ENCODE peak calls at places on chromosomes 16 and 17, in ten cellular contexts. One of them, this sample, is unnamed.

GRCh38 chr17:69192754-69193153 is 35.9 kb downstream of the ABCA10 start:
- DNase-seq in mesenchymal stem cell: no peak
- DNase-seq in substantia nigra: no peak
- DNase-seq in stimulated activated CD4-positive, alpha-beta T cell treated with anti-CD3 and anti-CD28 coated beads, Interleukin-4, amount 100 ng/mL, for 4 hours: no peak
- DNase-seq in left cardiac atrium: no peak
- DNase-seq in epithelial cell of esophagus: no peak
- DNase-seq in T-cell: no peak
- DNase-seq in brain microvascular endothelial cell: no peak
- DNase-seq in activated naive CD4-positive, alpha-beta T cell: no peak
- DNase-seq in ovary: no peak
- DNase-seq in this sample: no peak

GRCh38 chr17:79742951-79743476 is 12.3 kb downstream of the ENPP7 start:
- DNase-seq in brain microvascular endothelial cell: no peak
- DNase-seq in substantia nigra: no peak
- DNase-seq in mesenchymal stem cell: no peak
- DNase-seq in epithelial cell of esophagus: no peak
- DNase-seq in ovary: no peak
- DNase-seq in stimulated activated CD4-positive, alpha-beta T cell treated with anti-CD3 and anti-CD28 coated beads, Interleukin-4, amount 100 ng/mL, for 4 hours: no peak
- DNase-seq in left cardiac atrium: no peak
- DNase-seq in activated naive CD4-positive, alpha-beta T cell: no peak
- DNase-seq in T-cell: no peak
- DNase-seq in this sample: no peak

GRCh38 chr17:49209061-49209571 is 1.3 kb downstream of the GNGT2 start:
- DNase-seq in ovary: no peak
- DNase-seq in brain microvascular endothelial cell: no peak
- DNase-seq in T-cell: no peak
- DNase-seq in epithelial cell of esophagus: peak; percentile 38
- DNase-seq in stimulated activated CD4-positive, alpha-beta T cell treated with anti-CD3 and anti-CD28 coated beads, Interleukin-4, amount 100 ng/mL, for 4 hours: no peak
- DNase-seq in left cardiac atrium: no peak
- DNase-seq in substantia nigra: no peak
- DNase-seq in mesenchymal stem cell: no peak
- DNase-seq in activated naive CD4-positive, alpha-beta T cell: no peak
- DNase-seq in this sample: no peak

GRCh38 chr16:27920391-27920891 is 143.1 kb downstream of the GSG1L start:
- DNase-seq in mesenchymal stem cell: no peak
- DNase-seq in epithelial cell of esophagus: peak; percentile 51
- DNase-seq in T-cell: no peak
- DNase-seq in ovary: no peak
- DNase-seq in left cardiac atrium: no peak
- DNase-seq in substantia nigra: no peak
- DNase-seq in activated naive CD4-positive, alpha-beta T cell: no peak
- DNase-seq in stimulated activated CD4-positive, alpha-beta T cell treated with anti-CD3 and anti-CD28 coated beads, Interleukin-4, amount 100 ng/mL, for 4 hours: no peak
- DNase-seq in brain microvascular endothelial cell: no peak
- DNase-seq in this sample: no peak

GRCh38 chr17:79913451-79913850 is 74.2 kb upstream of the CBX4 start:
- DNase-seq in activated naive CD4-positive, alpha-beta T cell: no peak
- DNase-seq in substantia nigra: no peak
- DNase-seq in left cardiac atrium: no peak
- DNase-seq in mesenchymal stem cell: no peak
- DNase-seq in brain microvascular endothelial cell: no peak
- DNase-seq in epithelial cell of esophagus: no peak
- DNase-seq in stimulated activated CD4-positive, alpha-beta T cell treated with anti-CD3 and anti-CD28 coated beads, Interleukin-4, amount 100 ng/mL, for 4 hours: no peak
- DNase-seq in T-cell: no peak
- DNase-seq in ovary: no peak
- DNase-seq in this sample: no peak

GRCh38 chr17:14741516-14741915 is 440.6 kb downstream of the HS3ST3B1 start:
- DNase-seq in stimulated activated CD4-positive, alpha-beta T cell treated with anti-CD3 and anti-CD28 coated beads, Interleukin-4, amount 100 ng/mL, for 4 hours: no peak
- DNase-seq in mesenchymal stem cell: peak; percentile 49
- DNase-seq in ovary: no peak
- DNase-seq in activated naive CD4-positive, alpha-beta T cell: no peak
- DNase-seq in left cardiac atrium: no peak
- DNase-seq in substantia nigra: no peak
- DNase-seq in brain microvascular endothelial cell: peak; percentile 64
- DNase-seq in epithelial cell of esophagus: peak; percentile 60
- DNase-seq in T-cell: no peak
- DNase-seq in this sample: no peak

GRCh38 chr16:78274771-78275170 is 175.3 kb downstream of the WWOX start:
- DNase-seq in left cardiac atrium: no peak
- DNase-seq in mesenchymal stem cell: no peak
- DNase-seq in ovary: no peak
- DNase-seq in substantia nigra: no peak
- DNase-seq in brain microvascular endothelial cell: no peak
- DNase-seq in stimulated activated CD4-positive, alpha-beta T cell treated with anti-CD3 and anti-CD28 coated beads, Interleukin-4, amount 100 ng/mL, for 4 hours: no peak
- DNase-seq in activated naive CD4-positive, alpha-beta T cell: no peak
- DNase-seq in T-cell: no peak
- DNase-seq in epithelial cell of esophagus: no peak
- DNase-seq in this sample: no peak

GRCh38 chr16:4847774-4848587 is 700 bp downstream of the UBN1 start:
- DNase-seq in activated naive CD4-positive, alpha-beta T cell: no peak
- DNase-seq in T-cell: peak; percentile 13
- DNase-seq in ovary: peak; percentile 65
- DNase-seq in stimulated activated CD4-positive, alpha-beta T cell treated with anti-CD3 and anti-CD28 coated beads, Interleukin-4, amount 100 ng/mL, for 4 hours: peak; percentile 31
- DNase-seq in brain microvascular endothelial cell: peak; percentile 48
- DNase-seq in mesenchymal stem cell: peak; percentile 84
- DNase-seq in epithelial cell of esophagus: peak; percentile 79
- DNase-seq in left cardiac atrium: peak; percentile 67
- DNase-seq in substantia nigra: peak; percentile 49
- DNase-seq in this sample: no peak

GRCh38 chr17:78347453-78347852 is 12.4 kb downstream of the SOCS3 start:
- DNase-seq in stimulated activated CD4-positive, alpha-beta T cell treated with anti-CD3 and anti-CD28 coated beads, Interleukin-4, amount 100 ng/mL, for 4 hours: no peak
- DNase-seq in substantia nigra: no peak
- DNase-seq in left cardiac atrium: no peak
- DNase-seq in brain microvascular endothelial cell: no peak
- DNase-seq in mesenchymal stem cell: no peak
- DNase-seq in ovary: no peak
- DNase-seq in activated naive CD4-positive, alpha-beta T cell: no peak
- DNase-seq in T-cell: no peak
- DNase-seq in epithelial cell of esophagus: no peak
- DNase-seq in this sample: no peak

GRCh38 chr17:37092041-37092440 is 143.3 kb downstream of the AATF start:
- DNase-seq in mesenchymal stem cell: no peak
- DNase-seq in stimulated activated CD4-positive, alpha-beta T cell treated with anti-CD3 and anti-CD28 coated beads, Interleukin-4, amount 100 ng/mL, for 4 hours: no peak
- DNase-seq in epithelial cell of esophagus: peak; percentile 69
- DNase-seq in brain microvascular endothelial cell: no peak
- DNase-seq in T-cell: no peak
- DNase-seq in left cardiac atrium: no peak
- DNase-seq in substantia nigra: no peak
- DNase-seq in activated naive CD4-positive, alpha-beta T cell: no peak
- DNase-seq in ovary: no peak
- DNase-seq in this sample: no peak

GRCh38 chr16:77066896-77067496 is 124.0 kb upstream of the MON1B start:
- DNase-seq in stimulated activated CD4-positive, alpha-beta T cell treated with anti-CD3 and anti-CD28 coated beads, Interleukin-4, amount 100 ng/mL, for 4 hours: no peak
- DNase-seq in brain microvascular endothelial cell: no peak
- DNase-seq in T-cell: no peak
- DNase-seq in ovary: no peak
- DNase-seq in substantia nigra: no peak
- DNase-seq in epithelial cell of esophagus: no peak
- DNase-seq in mesenchymal stem cell: no peak
- DNase-seq in left cardiac atrium: no peak
- DNase-seq in activated naive CD4-positive, alpha-beta T cell: no peak
- DNase-seq in this sample: no peak

GRCh38 chr16:55655381-55655708 is 443 bp upstream of the SLC6A2 start:
- DNase-seq in epithelial cell of esophagus: no peak
- DNase-seq in T-cell: no peak
- DNase-seq in left cardiac atrium: no peak
- DNase-seq in stimulated activated CD4-positive, alpha-beta T cell treated with anti-CD3 and anti-CD28 coated beads, Interleukin-4, amount 100 ng/mL, for 4 hours: no peak
- DNase-seq in ovary: no peak
- DNase-seq in activated naive CD4-positive, alpha-beta T cell: no peak
- DNase-seq in substantia nigra: no peak
- DNase-seq in brain microvascular endothelial cell: no peak
- DNase-seq in mesenchymal stem cell: no peak
- DNase-seq in this sample: no peak

GRCh38 chr17:39643271-39643670 is 6.3 kb downstream of the STARD3 start:
- DNase-seq in brain microvascular endothelial cell: peak; percentile 12
- DNase-seq in T-cell: no peak
- DNase-seq in activated naive CD4-positive, alpha-beta T cell: no peak
- DNase-seq in substantia nigra: no peak
- DNase-seq in stimulated activated CD4-positive, alpha-beta T cell treated with anti-CD3 and anti-CD28 coated beads, Interleukin-4, amount 100 ng/mL, for 4 hours: no peak
- DNase-seq in ovary: no peak
- DNase-seq in left cardiac atrium: no peak
- DNase-seq in mesenchymal stem cell: peak; percentile 71
- DNase-seq in epithelial cell of esophagus: no peak
- DNase-seq in this sample: no peak

GRCh38 chr16:6447046-6447445 is 885.6 kb upstream of the RBFOX1 start:
- DNase-seq in mesenchymal stem cell: no peak
- DNase-seq in brain microvascular endothelial cell: no peak
- DNase-seq in substantia nigra: no peak
- DNase-seq in ovary: no peak
- DNase-seq in left cardiac atrium: no peak
- DNase-seq in activated naive CD4-positive, alpha-beta T cell: no peak
- DNase-seq in stimulated activated CD4-positive, alpha-beta T cell treated with anti-CD3 and anti-CD28 coated beads, Interleukin-4, amount 100 ng/mL, for 4 hours: no peak
- DNase-seq in T-cell: no peak
- DNase-seq in epithelial cell of esophagus: no peak
- DNase-seq in this sample: no peak

GRCh38 chr16:69031877-69032301 is 73.6 kb upstream of the HAS3 start:
- DNase-seq in activated naive CD4-positive, alpha-beta T cell: no peak
- DNase-seq in substantia nigra: no peak
- DNase-seq in T-cell: no peak
- DNase-seq in left cardiac atrium: no peak
- DNase-seq in brain microvascular endothelial cell: no peak
- DNase-seq in ovary: no peak
- DNase-seq in epithelial cell of esophagus: peak; percentile 43
- DNase-seq in stimulated activated CD4-positive, alpha-beta T cell treated with anti-CD3 and anti-CD28 coated beads, Interleukin-4, amount 100 ng/mL, for 4 hours: no peak
- DNase-seq in mesenchymal stem cell: no peak
- DNase-seq in this sample: no peak

GRCh38 chr16:11308493-11309283 is 27.6 kb upstream of the PRM1 start:
- DNase-seq in brain microvascular endothelial cell: no peak
- DNase-seq in stimulated activated CD4-positive, alpha-beta T cell treated with anti-CD3 and anti-CD28 coated beads, Interleukin-4, amount 100 ng/mL, for 4 hours: no peak
- DNase-seq in ovary: no peak
- DNase-seq in activated naive CD4-positive, alpha-beta T cell: no peak
- DNase-seq in substantia nigra: no peak
- DNase-seq in T-cell: no peak
- DNase-seq in left cardiac atrium: no peak
- DNase-seq in epithelial cell of esophagus: no peak
- DNase-seq in mesenchymal stem cell: no peak
- DNase-seq in this sample: no peak

GRCh38 chr17:47288531-47289116 is 35.0 kb downstream of the ITGB3 start:
- DNase-seq in T-cell: no peak
- DNase-seq in epithelial cell of esophagus: no peak
- DNase-seq in left cardiac atrium: no peak
- DNase-seq in stimulated activated CD4-positive, alpha-beta T cell treated with anti-CD3 and anti-CD28 coated beads, Interleukin-4, amount 100 ng/mL, for 4 hours: no peak
- DNase-seq in substantia nigra: no peak
- DNase-seq in brain microvascular endothelial cell: peak; percentile 73
- DNase-seq in mesenchymal stem cell: peak; percentile 30
- DNase-seq in ovary: no peak
- DNase-seq in activated naive CD4-positive, alpha-beta T cell: no peak
- DNase-seq in this sample: no peak

GRCh38 chr17:80029235-80029974 is 6.3 kb downstream of the TBC1D16 start:
- DNase-seq in ovary: peak; percentile 78
- DNase-seq in activated naive CD4-positive, alpha-beta T cell: no peak
- DNase-seq in stimulated activated CD4-positive, alpha-beta T cell treated with anti-CD3 and anti-CD28 coated beads, Interleukin-4, amount 100 ng/mL, for 4 hours: no peak
- DNase-seq in brain microvascular endothelial cell: peak; percentile 47
- DNase-seq in left cardiac atrium: peak; percentile 88
- DNase-seq in substantia nigra: no peak
- DNase-seq in mesenchymal stem cell: peak; percentile 83
- DNase-seq in T-cell: no peak
- DNase-seq in epithelial cell of esophagus: peak; percentile 20
- DNase-seq in this sample: peak; percentile 82

GRCh38 chr16:88804173-88804551 is 573 bp downstream of the CDT1 start:
- DNase-seq in brain microvascular endothelial cell: no peak
- DNase-seq in left cardiac atrium: no peak
- DNase-seq in activated naive CD4-positive, alpha-beta T cell: no peak
- DNase-seq in ovary: no peak
- DNase-seq in T-cell: no peak
- DNase-seq in epithelial cell of esophagus: no peak
- DNase-seq in stimulated activated CD4-positive, alpha-beta T cell treated with anti-CD3 and anti-CD28 coated beads, Interleukin-4, amount 100 ng/mL, for 4 hours: no peak
- DNase-seq in mesenchymal stem cell: no peak
- DNase-seq in substantia nigra: no peak
- DNase-seq in this sample: no peak

GRCh38 chr17:28969706-28970393 is 18.5 kb upstream of the PHF12 start:
- DNase-seq in brain microvascular endothelial cell: no peak
- DNase-seq in left cardiac atrium: no peak
- DNase-seq in stimulated activated CD4-positive, alpha-beta T cell treated with anti-CD3 and anti-CD28 coated beads, Interleukin-4, amount 100 ng/mL, for 4 hours: no peak
- DNase-seq in epithelial cell of esophagus: no peak
- DNase-seq in activated naive CD4-positive, alpha-beta T cell: no peak
- DNase-seq in substantia nigra: no peak
- DNase-seq in ovary: no peak
- DNase-seq in T-cell: no peak
- DNase-seq in mesenchymal stem cell: no peak
- DNase-seq in this sample: no peak

GRCh38 chr16:70481929-70482536 is 27.6 kb downstream of the FCSK start:
- DNase-seq in substantia nigra: no peak
- DNase-seq in ovary: no peak
- DNase-seq in mesenchymal stem cell: peak; percentile 2
- DNase-seq in stimulated activated CD4-positive, alpha-beta T cell treated with anti-CD3 and anti-CD28 coated beads, Interleukin-4, amount 100 ng/mL, for 4 hours: no peak
- DNase-seq in brain microvascular endothelial cell: no peak
- DNase-seq in epithelial cell of esophagus: peak; percentile 38
- DNase-seq in activated naive CD4-positive, alpha-beta T cell: no peak
- DNase-seq in T-cell: no peak
- DNase-seq in left cardiac atrium: no peak
- DNase-seq in this sample: no peak

GRCh38 chr17:8153550-8153956 is 1.3 kb upstream of the PER1 start:
- DNase-seq in left cardiac atrium: peak; percentile 89
- DNase-seq in epithelial cell of esophagus: peak; percentile 98
- DNase-seq in ovary: peak; percentile 71
- DNase-seq in brain microvascular endothelial cell: peak; percentile 94
- DNase-seq in stimulated activated CD4-positive, alpha-beta T cell treated with anti-CD3 and anti-CD28 coated beads, Interleukin-4, amount 100 ng/mL, for 4 hours: peak; percentile 50
- DNase-seq in activated naive CD4-positive, alpha-beta T cell: no peak
- DNase-seq in mesenchymal stem cell: peak; percentile 98
- DNase-seq in substantia nigra: peak; percentile 28
- DNase-seq in T-cell: no peak
- DNase-seq in this sample: no peak

GRCh38 chr17:29039764-29040598 is 3.0 kb upstream of the PIPOX start:
- DNase-seq in ovary: no peak
- DNase-seq in mesenchymal stem cell: peak; percentile 10
- DNase-seq in left cardiac atrium: no peak
- DNase-seq in T-cell: no peak
- DNase-seq in activated naive CD4-positive, alpha-beta T cell: no peak
- DNase-seq in brain microvascular endothelial cell: peak; percentile 67
- DNase-seq in epithelial cell of esophagus: peak; percentile 58
- DNase-seq in stimulated activated CD4-positive, alpha-beta T cell treated with anti-CD3 and anti-CD28 coated beads, Interleukin-4, amount 100 ng/mL, for 4 hours: no peak
- DNase-seq in substantia nigra: no peak
- DNase-seq in this sample: no peak

GRCh38 chr17:41625602-41626001 is 1.2 kb upstream of the KRT17 start:
- DNase-seq in activated naive CD4-positive, alpha-beta T cell: no peak
- DNase-seq in brain microvascular endothelial cell: peak; percentile 51
- DNase-seq in left cardiac atrium: no peak
- DNase-seq in epithelial cell of esophagus: peak; percentile 97
- DNase-seq in stimulated activated CD4-positive, alpha-beta T cell treated with anti-CD3 and anti-CD28 coated beads, Interleukin-4, amount 100 ng/mL, for 4 hours: no peak
- DNase-seq in substantia nigra: no peak
- DNase-seq in mesenchymal stem cell: no peak
- DNase-seq in T-cell: no peak
- DNase-seq in ovary: no peak
- DNase-seq in this sample: no peak

GRCh38 chr17:77434136-77435114 is 293.7 kb downstream of the SEC14L1 start:
- DNase-seq in stimulated activated CD4-positive, alpha-beta T cell treated with anti-CD3 and anti-CD28 coated beads, Interleukin-4, amount 100 ng/mL, for 4 hours: no peak
- DNase-seq in brain microvascular endothelial cell: no peak
- DNase-seq in left cardiac atrium: no peak
- DNase-seq in ovary: no peak
- DNase-seq in mesenchymal stem cell: no peak
- DNase-seq in activated naive CD4-positive, alpha-beta T cell: no peak
- DNase-seq in epithelial cell of esophagus: no peak
- DNase-seq in substantia nigra: no peak
- DNase-seq in T-cell: no peak
- DNase-seq in this sample: no peak

GRCh38 chr17:77235370-77236080 is 94.8 kb downstream of the SEC14L1 start:
- DNase-seq in T-cell: no peak
- DNase-seq in mesenchymal stem cell: peak; percentile 98
- DNase-seq in ovary: no peak
- DNase-seq in activated naive CD4-positive, alpha-beta T cell: no peak
- DNase-seq in brain microvascular endothelial cell: peak; percentile 60
- DNase-seq in epithelial cell of esophagus: no peak
- DNase-seq in stimulated activated CD4-positive, alpha-beta T cell treated with anti-CD3 and anti-CD28 coated beads, Interleukin-4, amount 100 ng/mL, for 4 hours: no peak
- DNase-seq in substantia nigra: no peak
- DNase-seq in left cardiac atrium: peak; percentile 74
- DNase-seq in this sample: no peak

GRCh38 chr16:10180771-10181163 is 1.5 kb downstream of the GRIN2A start:
- DNase-seq in left cardiac atrium: peak; percentile 40
- DNase-seq in ovary: peak; percentile 37
- DNase-seq in activated naive CD4-positive, alpha-beta T cell: no peak
- DNase-seq in T-cell: no peak
- DNase-seq in brain microvascular endothelial cell: no peak
- DNase-seq in epithelial cell of esophagus: no peak
- DNase-seq in stimulated activated CD4-positive, alpha-beta T cell treated with anti-CD3 and anti-CD28 coated beads, Interleukin-4, amount 100 ng/mL, for 4 hours: peak; percentile 13
- DNase-seq in mesenchymal stem cell: peak; percentile 11
- DNase-seq in substantia nigra: no peak
- DNase-seq in this sample: no peak

GRCh38 chr16:81224836-81225235 is 13.7 kb upstream of the BCO1 start:
- DNase-seq in ovary: no peak
- DNase-seq in T-cell: no peak
- DNase-seq in activated naive CD4-positive, alpha-beta T cell: no peak
- DNase-seq in mesenchymal stem cell: peak; percentile 16
- DNase-seq in stimulated activated CD4-positive, alpha-beta T cell treated with anti-CD3 and anti-CD28 coated beads, Interleukin-4, amount 100 ng/mL, for 4 hours: no peak
- DNase-seq in left cardiac atrium: no peak
- DNase-seq in epithelial cell of esophagus: no peak
- DNase-seq in brain microvascular endothelial cell: no peak
- DNase-seq in substantia nigra: no peak
- DNase-seq in this sample: no peak

This sample was measured in LNCaP clone FGC.